ENCODE peak calls at places on chromosome 7, in four cellular contexts. V, J, X and D are unnamed samples.

GRCh38 chr7:25839084-25839769 is 312.8 kb upstream of the NFE2L3 start:
- DNase-seq in V (no peak), J (no peak), X (no peak), D (no peak)

GRCh38 chr7:66859794-66860645 is 61.0 kb upstream of the TMEM248 start:
- DNase-seq in V (no peak), J (no peak), X (no peak), D (no peak)

GRCh38 chr7:151709141-151710038 is 167.5 kb downstream of the PRKAG2 start:
- DNase-seq in V (no peak), J (no peak), X (no peak), D (no peak)

GRCh38 chr7:157518514-157519175 is 181.8 kb downstream of the DNAJB6 start:
- DNase-seq in V (no peak), J (no peak), X (no peak), D (no peak)

GRCh38 chr7:80834105-80834410 is 84.8 kb downstream of the SEMA3C start:
- DNase-seq in V (no peak), J (no peak), X (no peak), D (no peak)

GRCh38 chr7:18558910-18559309 is 63.4 kb downstream of the HDAC9 start:
- DNase-seq in V (no peak), J (no peak), X (no peak), D (no peak)

GRCh38 chr7:132653364-132653930 is 77.2 kb upstream of the PLXNA4 start:
- DNase-seq in V (no peak), J (no peak), X (no peak), D (no peak)

GRCh38 chr7:106770191-106770590 is 94.9 kb upstream of the PIK3CG start:
- DNase-seq in V (no peak), J (peak), X (peak), D (no peak)

GRCh38 chr7:30321089-30321991 is 36.9 kb downstream of the ZNRF2 start:
- DNase-seq in V (no peak), J (no peak), X (no peak), D (no peak)

GRCh38 chr7:134613623-134614347 is 32.9 kb upstream of the BPGM start:
- DNase-seq in V (no peak), J (peak), X (peak), D (no peak)

GRCh38 chr7:106346678-106347217 is 62.0 kb upstream of the NAMPT start:
- DNase-seq in V (no peak), J (peak), X (peak), D (no peak)

GRCh38 chr7:8103282-8103681 is 134.7 kb downstream of the GLCCI1 start:
- DNase-seq in V (no peak), J (no peak), X (no peak), D (no peak)

GRCh38 chr7:17046666-17047065 is 164.9 kb upstream of the AGR3 start:
- DNase-seq in V (no peak), J (no peak), X (no peak), D (no peak)

GRCh38 chr7:82406937-82407336 is 36.6 kb downstream of the CACNA2D1 start:
- DNase-seq in V (no peak), J (no peak), X (no peak), D (no peak)

GRCh38 chr7:28020302-28020940 is 160.2 kb downstream of the JAZF1 start:
- DNase-seq in V (peak), J (peak), X (no peak), D (peak)

GRCh38 chr7:31710171-31710570 is 23.2 kb downstream of the PPP1R17 start:
- DNase-seq in V (peak), J (no peak), X (no peak), D (no peak)

GRCh38 chr7:141276031-141276430 is 202.2 kb downstream of the TMEM178B start:
- DNase-seq in V (no peak), J (no peak), X (no peak), D (no peak)

GRCh38 chr7:167976-168791 is 24.2 kb upstream of the FAM20C start:
- DNase-seq in V (no peak), J (no peak), X (no peak), D (no peak)

GRCh38 chr7:18580945-18581344 is 85.4 kb downstream of the HDAC9 start:
- DNase-seq in V (no peak), J (no peak), X (no peak), D (no peak)

GRCh38 chr7:92296898-92297435 is 51.2 kb downstream of the ANKIB1 start:
- DNase-seq in V (no peak), J (no peak), X (no peak), D (no peak)

GRCh38 chr7:47266131-47266706 is 315.7 kb downstream of the TNS3 start:
- DNase-seq in V (peak), J (peak), X (peak), D (peak)

GRCh38 chr7:116696707-116697106 is 24.7 kb downstream of the MET start:
- DNase-seq in V (no peak), J (no peak), X (no peak), D (no peak)

GRCh38 chr7:81534446-81534845 is 235.4 kb downstream of the HGF start:
- DNase-seq in V (no peak), J (no peak), X (no peak), D (no peak)

GRCh38 chr7:23373151-23374004 is 74.2 kb downstream of the MALSU1 start:
- DNase-seq in V (no peak), J (peak), X (no peak), D (no peak)

GRCh38 chr7:158919686-158920085 is 63.3 kb downstream of the DYNC2I1 start:
- DNase-seq in V (no peak), J (no peak), X (no peak), D (no peak)

GRCh38 chr7:7109934-7110333 is 72.4 kb upstream of the C1GALT1 start:
- DNase-seq in V (no peak), J (no peak), X (no peak), D (no peak)

GRCh38 chr7:44432381-44432977 is 58.0 kb downstream of the NUDCD3 start:
- DNase-seq in V (no peak), J (no peak), X (no peak), D (no peak)

GRCh38 chr7:12623885-12624498 is 53.5 kb downstream of the SCIN start:
- DNase-seq in V (no peak), J (no peak), X (no peak), D (no peak)

DNA sequence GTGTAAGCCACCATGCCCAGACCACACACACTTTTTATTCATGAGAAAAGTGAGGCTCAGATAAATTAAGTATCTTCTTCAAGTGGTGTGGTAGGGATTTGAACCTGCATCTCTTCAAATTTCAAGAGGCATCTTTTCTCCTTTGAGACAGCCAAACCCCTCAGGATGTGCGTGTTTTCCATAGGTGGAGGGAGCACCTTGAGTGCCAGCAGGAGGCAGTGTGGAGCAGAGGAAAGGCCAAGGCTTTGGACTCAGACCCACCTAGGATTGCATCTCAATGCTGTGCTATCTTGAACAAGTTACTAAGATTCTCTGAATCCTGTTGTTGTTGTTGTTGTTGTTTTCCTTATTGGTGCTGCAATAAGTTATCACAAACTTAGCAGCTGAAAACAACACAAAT is 40.2 kb upstream of the MYL10 start:
- DNase-seq in V (no peak), J (no peak), X (no peak), D (no peak)
- TF ChIP-seq CTCF in V (peak), J (no peak), X (peak), D (no peak)

GRCh38 chr7:1474736-1475135 is 15.5 kb upstream of the MICALL2 start:
- DNase-seq in V (no peak), J (no peak), X (no peak), D (no peak)
- TF ChIP-seq CTCF in V (no peak), J (no peak), X (no peak), D (no peak)

GRCh38 chr7:96045181-96045580 is 272.8 kb downstream of the DYNC1I1 start:
- DNase-seq in V (no peak), J (no peak), X (no peak), D (no peak)
- TF ChIP-seq CTCF in V (no peak), J (no peak), X (no peak), D (no peak)

GRCh38 chr7:120733835-120734234 is 124.1 kb downstream of the TSPAN12 start:
- DNase-seq in V (no peak), J (no peak), X (no peak), D (no peak)

GRCh38 chr7:120731276-120731675 is 126.7 kb downstream of the TSPAN12 start:
- DNase-seq in V (no peak), J (no peak), X (no peak), D (no peak)

GRCh38 chr7:120732256-120732655 is 125.7 kb downstream of the TSPAN12 start:
- DNase-seq in V (no peak), J (no peak), X (no peak), D (no peak)

GRCh38 chr7:120735791-120736190 is 122.2 kb downstream of the TSPAN12 start:
- DNase-seq in V (no peak), J (peak), X (no peak), D (no peak)

DNA sequence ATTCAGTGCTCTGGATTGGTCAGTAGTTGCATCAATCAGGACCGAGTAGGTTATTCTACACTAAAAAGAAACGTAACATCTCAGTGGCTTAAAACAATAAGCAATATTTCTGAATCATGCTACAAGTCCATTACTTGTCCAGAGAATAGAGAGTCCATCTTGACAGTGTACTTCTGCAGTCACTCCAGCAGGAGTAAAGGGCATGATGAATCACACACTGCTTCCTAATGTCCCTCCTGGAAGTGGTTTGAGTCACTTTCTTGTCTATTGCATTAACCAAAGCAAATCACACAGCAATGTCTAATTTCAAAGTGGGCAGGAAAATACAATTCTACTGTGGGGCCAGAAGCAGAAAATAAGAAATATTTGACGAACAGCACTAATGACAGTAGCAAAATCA is 124.8 kb downstream of the TSPAN12 start:
- DNase-seq in V (no peak), J (peak), X (no peak), D (no peak)
- TF ChIP-seq CTCF in V (no peak), J (peak), X (no peak), D (no peak)